ENCODE peak calls at places on chromosome 16, in ten cellular contexts. V, B, W, A, G, E, P, K, Q and T are unnamed samples.

GRCh38 chr16:90077757-90078593 is 844 bp upstream of the PRDM7 start:
- DNase-seq in E (no peak), P (no peak), V (peak), A (peak), Q (peak), K (peak), G (peak), W (peak), B (peak), T (peak)

GRCh38 chr16:31705371-31705770 is 168.2 kb upstream of the ZNF267 start:
- DNase-seq in P (no peak), B (no peak), V (no peak), G (no peak), Q (no peak), A (no peak), K (no peak), W (no peak), E (no peak), T (no peak)

GRCh38 chr16:82788919-82789318 is 162.2 kb downstream of the CDH13 start:
- DNase-seq in E (no peak), W (no peak), A (no peak), K (no peak), P (no peak), G (no peak), V (no peak), B (no peak), Q (no peak), T (no peak)

GRCh38 chr16:53960954-53961616 is 257.1 kb downstream of the FTO start:
- DNase-seq in W (no peak), E (no peak), A (no peak), B (no peak), G (no peak), P (no peak), Q (no peak), K (no peak), V (no peak), T (no peak)

GRCh38 chr16:89383095-89384003 is 107.0 kb downstream of the ANKRD11 start:
- DNase-seq in G (peak), B (no peak), Q (no peak), A (peak), P (peak), E (peak), W (peak), K (peak), V (peak), T (peak)

GRCh38 chr16:73216932-73217331 is 169.0 kb upstream of the ZFHX3 start:
- DNase-seq in E (no peak), A (no peak), B (no peak), W (no peak), K (no peak), V (no peak), P (no peak), Q (no peak), G (no peak), T (no peak)

GRCh38 chr16:75420987-75421819 is 12.1 kb downstream of the CFDP1 start:
- DNase-seq in B (no peak), V (peak), E (no peak), K (peak), A (peak), Q (no peak), P (peak), W (peak), G (peak), T (peak)

GRCh38 chr16:4537376-4538066 is 1.1 kb downstream of the CDIP1 start:
- DNase-seq in B (no peak), G (peak), E (no peak), Q (no peak), P (peak), A (peak), W (no peak), V (no peak), K (no peak), T (peak)

GRCh38 chr16:46746821-46747776 is 1.0 kb downstream of the MYLK3 start:
- DNase-seq in P (no peak), G (peak), A (no peak), V (no peak), B (no peak), E (no peak), K (no peak), W (no peak), Q (no peak), T (no peak)

GRCh38 chr16:64094992-64095579 is 1026.8 kb downstream of the CDH11 start:
- DNase-seq in G (no peak), V (peak), Q (no peak), A (no peak), B (no peak), W (no peak), E (no peak), K (no peak), P (no peak), T (no peak)

GRCh38 chr16:15434425-15435215 is at the start of gene BMERB1:
- DNase-seq in K (peak), E (peak), B (peak), A (peak), P (peak), G (peak), W (peak), Q (peak), V (peak), T (peak)

GRCh38 chr16:85207357-85207921 is 95.2 kb upstream of the CIBAR2 start:
- DNase-seq in A (no peak), V (no peak), Q (no peak), W (peak), E (no peak), G (no peak), K (no peak), B (no peak), P (no peak), T (no peak)

GRCh38 chr16:15521758-15522509 is 87.5 kb downstream of the BMERB1 start:
- DNase-seq in Q (no peak), V (peak), A (no peak), B (no peak), K (peak), G (no peak), P (no peak), E (no peak), W (no peak), T (no peak)

GRCh38 chr16:85430523-85431381 is 182.4 kb upstream of the GSE1 start:
- DNase-seq in K (no peak), A (peak), B (no peak), G (no peak), W (no peak), E (no peak), P (no peak), V (no peak), Q (no peak), T (peak)

GRCh38 chr16:52545544-52546262 is 1.2 kb downstream of the TOX3 start:
- DNase-seq in B (no peak), Q (no peak), V (no peak), E (no peak), A (no peak), G (no peak), K (no peak), W (peak), P (no peak), T (peak)

GRCh38 chr16:82016964-82017363 is 5.7 kb upstream of the SDR42E1 start:
- DNase-seq in V (peak), Q (no peak), A (no peak), P (no peak), B (no peak), E (no peak), K (no peak), G (no peak), W (no peak), T (no peak)

GRCh38 chr16:17375388-17376304 is 95.1 kb downstream of the XYLT1 start:
- DNase-seq in B (no peak), V (no peak), Q (no peak), A (no peak), P (peak), E (no peak), W (no peak), G (no peak), K (no peak), T (no peak)

GRCh38 chr16:85641776-85642176 is 28.7 kb downstream of the GSE1 start:
- DNase-seq in G (no peak), K (peak), Q (no peak), B (no peak), A (peak), V (peak), P (peak), W (peak), E (no peak), T (peak)

GRCh38 chr16:29816694-29817441 is 916 bp downstream of the PAGR1 start:
- DNase-seq in A (peak), W (peak), B (peak), K (peak), E (peak), P (peak), G (peak), V (peak), Q (peak), T (peak)
- TF ChIP-seq CTCF in A (no peak), W (no peak), B (no peak), K (no peak), E (no peak), P (no peak), G (peak), V (no peak), Q (peak), T (no peak)

DNA sequence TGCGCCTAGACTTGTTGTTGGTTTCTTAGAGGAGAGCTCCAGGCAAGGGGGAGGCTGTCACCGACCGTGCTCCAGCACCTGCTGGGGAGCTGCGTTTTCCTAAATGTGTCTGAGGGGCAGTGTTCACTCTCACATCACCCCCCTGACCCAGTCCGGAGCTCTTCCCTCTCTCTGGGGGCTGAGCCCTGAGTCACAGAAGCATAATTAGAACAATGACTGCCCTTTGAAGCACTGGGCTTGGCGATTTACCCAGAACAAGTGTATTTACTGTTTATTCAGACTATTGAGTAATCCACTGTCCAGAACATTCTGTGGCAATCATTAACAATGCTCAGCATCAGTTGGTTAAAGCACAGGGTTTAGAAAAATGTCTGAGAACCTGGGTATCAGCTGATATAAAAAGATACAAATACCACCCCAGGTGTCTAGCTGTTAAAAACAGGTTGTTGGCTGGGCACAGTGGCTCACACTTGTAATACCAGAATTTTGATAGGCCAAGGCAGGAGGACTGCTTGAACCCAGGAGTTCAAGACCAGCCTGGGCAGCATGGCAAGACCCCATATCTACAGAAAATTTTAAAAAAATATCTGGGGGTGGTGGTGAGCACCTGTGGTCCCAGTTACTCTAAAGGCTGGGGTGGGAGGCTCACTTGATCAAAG is 8.1 kb downstream of the CES4A start:
- DNase-seq in Q (no peak), B (no peak), W (no peak), E (no peak), K (peak), V (peak), P (peak), G (no peak), A (no peak), T (peak)
- H3K27ac ChIP-seq in Q (no peak), B (peak), W (peak), E (no peak), K (peak), V (no peak), P (no peak), G (no peak), A (no peak), T (peak)

GRCh38 chr16:29256501-29256981 is 150.0 kb downstream of the NPIPB11 start:
- DNase-seq in B (no peak), K (no peak), Q (no peak), G (peak), V (no peak), E (no peak), A (no peak), W (no peak), P (no peak), T (no peak)

GRCh38 chr16:29254676-29255495 is 151.6 kb downstream of the NPIPB11 start:
- DNase-seq in W (peak), A (no peak), G (no peak), V (no peak), K (no peak), B (no peak), Q (no peak), P (no peak), E (no peak), T (no peak)
- TF ChIP-seq CTCF in W (no peak), A (no peak), G (no peak), V (no peak), K (no peak), B (no peak), Q (no peak), P (no peak), E (no peak), T (no peak)

GRCh38 chr16:29230671-29231091 is 175.8 kb downstream of the NPIPB11 start:
- DNase-seq in G (peak), W (no peak), A (no peak), E (peak), P (no peak), V (peak), K (no peak), B (no peak), Q (no peak), T (no peak)
- H3K27ac ChIP-seq in G (no peak), W (no peak), A (no peak), E (no peak), P (peak), V (no peak), K (no peak), B (no peak), Q (no peak), T (no peak)